ENCODE peak calls at places on chromosomes 5 and 9, in four cellular contexts. G is HepG2, V is GM12878, A is K562. B is an unnamed sample.

GRCh38 chr5:180803181-180804128 is 849 bp upstream of the MGAT1 start:
- DNase-seq in G (peak), V (peak), A (peak), B (peak)

GRCh38 chr9:135903358-135903656 is 4.0 kb downstream of the CAMSAP1 start:
- DNase-seq in A (no peak), G (no peak), V (no peak), B (no peak)

GRCh38 chr9:2494571-2494970 is 127.0 kb upstream of the VLDLR start:
- DNase-seq in A (no peak), G (no peak), V (no peak), B (peak)

GRCh38 chr5:83102581-83102980 is 25.2 kb downstream of the XRCC4 start:
- DNase-seq in V (no peak), A (peak), G (no peak), B (no peak)

GRCh38 chr5:43386960-43387362 is 25.2 kb downstream of the CCL28 start:
- DNase-seq in G (no peak), V (peak), A (no peak), B (no peak)

GRCh38 chr5:8912106-8912505 is 633.8 kb downstream of the SEMA5A start:
- DNase-seq in G (no peak), V (no peak), A (no peak), B (no peak)

GRCh38 chr5:72537166-72537565 is 30.0 kb upstream of the ZNF366 start:
- DNase-seq in V (no peak), G (no peak), A (no peak), B (no peak)

GRCh38 chr5:178203670-178204204 is 596 bp upstream of the HNRNPAB start:
- DNase-seq in A (peak), G (no peak), V (no peak), B (no peak)

GRCh38 chr9:110432253-110432652 is 94.6 kb upstream of the TXNDC8 start:
- DNase-seq in G (no peak), A (peak), V (no peak), B (no peak)

GRCh38 chr5:117731445-117731844 is 1156.8 kb upstream of the SEMA6A start:
- DNase-seq in G (no peak), A (no peak), V (no peak), B (no peak)

GRCh38 chr5:117027384-117027783 is 452.8 kb upstream of the SEMA6A start:
- DNase-seq in G (no peak), A (no peak), V (no peak), B (no peak)

GRCh38 chr5:87755378-87755777 is 342.6 kb upstream of the CCNH start:
- DNase-seq in V (no peak), A (no peak), G (no peak), B (peak)

GRCh38 chr5:154466671-154467070 is 11.4 kb downstream of the HAND1 start:
- DNase-seq in G (no peak), A (no peak), V (no peak), B (peak)

GRCh38 chr5:151223447-151224264 is at the start of gene CCDC69:
- DNase-seq in V (no peak), G (peak), A (peak), B (peak)

GRCh38 chr5:113574417-113574816 is 60.9 kb downstream of the YTHDC2 start:
- DNase-seq in A (peak), G (no peak), V (no peak), B (no peak)

GRCh38 chr9:36398745-36399144 is 1.3 kb downstream of the RNF38 start:
- DNase-seq in V (no peak), A (no peak), G (no peak), B (no peak)

GRCh38 chr5:171984748-171985419 is 21.6 kb downstream of the FBXW11 start:
- DNase-seq in V (no peak), G (no peak), A (no peak), B (no peak)

GRCh38 chr9:121780641-121781040 is 129.2 kb downstream of the DAB2IP start:
- DNase-seq in A (no peak), G (no peak), V (no peak), B (no peak)

GRCh38 chr5:27129926-27130325 is 91.5 kb upstream of the CDH9 start:
- DNase-seq in G (no peak), A (no peak), V (no peak), B (no peak)

GRCh38 chr5:67194169-67194568 is 2.4 kb downstream of the CD180 start:
- DNase-seq in G (no peak), A (no peak), V (no peak), B (no peak)

GRCh38 chr9:5529683-5530221 is 19.4 kb downstream of the PDCD1LG2 start:
- DNase-seq in G (no peak), V (peak), A (no peak), B (no peak)

GRCh38 chr5:132269635-132270344 is 12.3 kb downstream of the PDLIM4 start:
- DNase-seq in G (no peak), A (no peak), V (no peak), B (no peak)

GRCh38 chr5:96110289-96110688 is 148.6 kb upstream of the ELL2 start:
- DNase-seq in V (no peak), A (no peak), G (peak), B (no peak)

GRCh38 chr9:12822111-12822510 is 47.3 kb downstream of the LURAP1L start:
- DNase-seq in G (no peak), V (no peak), A (no peak), B (no peak)

GRCh38 chr9:12818431-12819000 is 43.7 kb downstream of the LURAP1L start:
- DNase-seq in G (no peak), A (no peak), V (no peak), B (peak)

GRCh38 chr9:12817702-12818101 is 42.9 kb downstream of the LURAP1L start:
- DNase-seq in A (no peak), G (peak), V (no peak), B (no peak)

GRCh38 chr9:12816656-12817101 is 41.9 kb downstream of the LURAP1L start:
- DNase-seq in G (peak), V (no peak), A (no peak), B (no peak)

GRCh38 chr9:12819436-12820185 is 44.8 kb downstream of the LURAP1L start:
- DNase-seq in G (peak), V (no peak), A (peak), B (peak)
- TF ChIP-seq JUNB in G (no peak), V (no peak), A (no peak), B (no peak)

GRCh38 chr9:134550584-134550983 is 91.0 kb upstream of the COL5A1 start:
- DNase-seq in A (no peak), G (no peak), V (no peak), B (peak)
- TF ChIP-seq POLR2AphosphoS5 in A (no peak), G (no peak), V (no peak), B (no peak)

DNA sequence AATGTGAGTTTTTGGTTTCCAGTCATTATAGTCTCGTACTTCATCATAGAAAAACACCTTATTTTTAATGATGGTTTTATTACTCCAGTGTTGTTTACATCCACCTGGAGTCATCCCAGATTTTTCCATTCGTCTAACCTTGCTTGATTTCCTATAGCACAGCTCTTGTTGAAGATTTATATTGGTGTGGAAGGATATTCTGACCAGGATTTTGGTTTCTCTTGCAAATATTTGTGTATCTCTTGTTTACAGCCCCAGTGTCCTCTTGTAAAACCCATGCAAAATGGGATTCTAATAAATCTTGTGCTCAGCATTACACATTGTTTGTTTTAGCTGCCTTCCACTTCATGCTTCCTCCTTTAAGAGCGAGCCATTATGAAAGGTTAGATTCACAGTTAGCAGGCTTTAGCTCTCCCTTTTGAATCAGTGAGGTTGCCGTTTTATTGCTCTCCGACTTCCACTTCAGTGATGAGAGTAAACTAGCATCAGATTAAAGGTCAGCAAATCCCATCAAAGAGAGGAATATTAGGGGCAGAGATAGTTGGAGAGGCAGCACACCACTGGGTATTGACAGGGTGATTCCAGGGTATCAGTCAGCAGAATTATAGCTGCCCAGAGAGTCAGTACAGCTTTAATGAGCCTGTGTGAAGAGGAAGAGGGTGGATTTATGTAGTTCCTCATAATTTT is 157.1 kb downstream of the PBX3 start:
- DNase-seq in V (no peak), A (no peak), G (no peak), B (no peak)
- TF ChIP-seq JUNB in V (no peak), A (no peak), G (no peak), B (no peak)

GRCh38 chr5:15440434-15440833 is 59.5 kb upstream of the FBXL7 start:
- DNase-seq in A (no peak), G (no peak), V (no peak), B (peak)

GRCh38 chr5:15446552-15446951 is 53.4 kb upstream of the FBXL7 start:
- DNase-seq in A (no peak), G (no peak), V (no peak), B (no peak)

GRCh38 chr5:15447209-15447608 is 52.8 kb upstream of the FBXL7 start:
- DNase-seq in V (no peak), G (no peak), A (no peak), B (no peak)

GRCh38 chr5:15441433-15442182 is 58.4 kb upstream of the FBXL7 start:
- DNase-seq in V (no peak), A (no peak), G (no peak), B (no peak)

GRCh38 chr5:15442183-15442550 is 57.8 kb upstream of the FBXL7 start:
- DNase-seq in V (no peak), A (no peak), G (no peak), B (no peak)
- TF ChIP-seq POLR2AphosphoS5 in V (no peak), A (no peak), G (no peak), B (no peak)

GRCh38 chr9:69599232-69599971 is 72.8 kb downstream of the APBA1 start:
- DNase-seq in V (no peak), A (no peak), G (no peak), B (no peak)

GRCh38 chr9:69590241-69590640 is 81.9 kb downstream of the APBA1 start:
- DNase-seq in G (no peak), V (no peak), A (no peak), B (no peak)

DNA sequence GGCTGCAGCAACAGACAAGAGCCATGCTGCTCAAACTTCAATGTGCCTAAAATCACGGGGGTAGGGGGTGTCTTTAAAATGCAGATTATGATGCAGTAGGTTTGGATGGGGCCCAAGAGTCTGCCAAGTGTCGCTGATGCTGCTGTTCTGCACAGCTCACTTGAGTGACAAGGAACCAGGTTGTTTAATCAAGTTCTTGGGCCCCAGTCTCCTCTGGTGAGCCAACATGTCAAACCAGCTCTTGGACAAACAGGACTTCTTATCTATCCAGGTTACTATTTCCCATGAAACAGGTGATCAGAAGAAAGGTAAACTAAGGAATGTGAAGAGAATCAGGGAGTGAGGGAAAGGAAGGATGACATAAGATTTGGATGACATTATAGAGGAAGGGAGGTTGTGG is 78.0 kb downstream of the APBA1 start:
- DNase-seq in G (no peak), A (no peak), V (no peak), B (no peak)
- TF ChIP-seq JUNB in G (no peak), A (no peak), V (no peak), B (no peak)

GRCh38 chr9:70073756-70074155 is 30.1 kb downstream of the MAMDC2 start:
- DNase-seq in G (no peak), A (no peak), V (no peak), B (no peak)
- TF ChIP-seq POLR2AphosphoS5 in G (no peak), A (no peak), V (no peak), B (no peak)

DNA sequence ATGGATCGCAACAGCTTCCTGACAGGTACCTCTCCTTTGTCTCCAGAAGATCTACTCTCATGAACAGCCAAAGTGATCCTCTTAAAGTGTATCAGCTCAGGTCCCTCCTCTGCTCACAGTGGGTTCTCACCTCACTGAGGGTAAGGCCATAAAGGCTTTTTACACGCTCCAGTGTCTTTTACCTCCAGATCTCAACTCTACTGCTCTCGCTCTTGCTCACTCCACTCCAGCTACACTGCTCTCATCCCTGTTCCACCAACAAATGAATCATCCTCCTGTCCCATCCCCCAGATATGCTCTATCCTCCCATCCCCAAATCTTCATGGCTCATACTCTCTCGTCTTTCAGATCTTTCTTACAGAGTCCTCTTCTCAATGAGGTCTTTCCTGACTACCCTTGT is 248.6 kb upstream of the EFNA5 start:
- DNase-seq in A (no peak), V (no peak), G (no peak), B (no peak)
- TF ChIP-seq JUNB in A (no peak), V (no peak), G (no peak), B (no peak)

GRCh38 chr9:73152445-73152844 is 780 bp downstream of the ANXA1 start:
- DNase-seq in A (no peak), G (no peak), V (no peak), B (peak)

GRCh38 chr9:73154760-73155159 is 3.1 kb downstream of the ANXA1 start:
- DNase-seq in G (no peak), V (no peak), A (no peak), B (no peak)

GRCh38 chr9:73152953-73153352 is 1.3 kb downstream of the ANXA1 start:
- DNase-seq in A (no peak), V (peak), G (no peak), B (no peak)

GRCh38 chr9:73154271-73154670 is 2.6 kb downstream of the ANXA1 start:
- DNase-seq in A (no peak), G (no peak), V (no peak), B (no peak)

GRCh38 chr9:73153793-73154227 is 2.1 kb downstream of the ANXA1 start:
- DNase-seq in G (no peak), A (peak), V (no peak), B (no peak)
- TF ChIP-seq POLR2AphosphoS5 in G (no peak), A (peak), V (no peak), B (no peak)

DNA sequence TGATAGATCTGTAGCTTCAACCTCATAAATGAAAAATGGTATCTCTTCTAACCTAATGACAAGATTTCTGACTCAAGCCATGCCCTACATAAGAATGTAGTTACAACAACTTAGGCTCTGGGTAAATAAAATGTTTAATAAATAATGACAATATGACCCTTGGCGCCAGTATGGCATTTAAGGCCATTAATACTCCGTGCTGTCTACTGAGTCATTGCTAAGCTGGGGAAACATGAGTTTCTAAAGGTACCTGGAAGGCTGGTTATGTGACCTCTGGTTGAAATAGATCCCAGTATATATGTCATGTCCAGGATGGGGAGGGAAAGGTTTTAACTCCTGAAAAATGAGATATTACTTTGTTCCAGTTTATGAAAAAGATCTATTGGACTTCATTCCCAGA is 58.0 kb upstream of the CEMIP2 start:
- DNase-seq in G (no peak), A (no peak), V (no peak), B (no peak)
- TF ChIP-seq JUNB in G (no peak), A (no peak), V (no peak), B (no peak)

GRCh38 chr9:98986866-98987653 is 43.4 kb downstream of the COL15A1 start:
- DNase-seq in V (no peak), A (no peak), G (no peak), B (no peak)
- TF ChIP-seq POLR2AphosphoS5 in V (no peak), A (no peak), G (no peak), B (no peak)

B was measured in GM23338.